ENCODE peak calls at places on chromosomes 7 and 10, in four cellular contexts. Z, E, X and A are unnamed samples.

GRCh38 chr10:122352817-122353525 is 21.5 kb upstream of the PLEKHA1 start:
- DNase-seq in Z (no peak), X (no peak), E (no peak), A (no peak)

GRCh38 chr7:25025218-25025671 is 45.3 kb upstream of the OSBPL3 start:
- DNase-seq in E (no peak), X (no peak), Z (no peak), A (no peak)

GRCh38 chr10:14010827-14011574 is 319.7 kb downstream of the FRMD4A start:
- DNase-seq in E (no peak), Z (no peak), X (no peak), A (no peak)

GRCh38 chr7:37282927-37283326 is 165.7 kb downstream of the ELMO1 start:
- DNase-seq in X (no peak), E (no peak), Z (no peak), A (no peak)

GRCh38 chr7:142939226-142939910 is at the start of gene LLCFC1:
- DNase-seq in Z (no peak), X (peak; percentile 50), E (peak; percentile 30), A (peak; percentile 40)

GRCh38 chr10:85565381-85565780 is 801.2 kb downstream of the GRID1 start:
- DNase-seq in Z (no peak), E (no peak), X (no peak), A (no peak)

GRCh38 chr10:17430647-17431355 is 23.6 kb downstream of the ST8SIA6 start:
- DNase-seq in E (peak; percentile 30), Z (peak; percentile 68), X (peak; percentile 67), A (peak; percentile 83)

GRCh38 chr10:121338206-121338991 is 259.8 kb downstream of the FGFR2 start:
- DNase-seq in Z (no peak), E (no peak), X (no peak), A (no peak)

GRCh38 chr7:96992624-96993452 is 12.5 kb upstream of the DLX6 start:
- DNase-seq in X (no peak), E (no peak), Z (no peak), A (no peak)

GRCh38 chr10:97789770-97790397 is 18.1 kb upstream of the SFRP5 start:
- DNase-seq in E (no peak), X (no peak), Z (no peak), A (no peak)

GRCh38 chr7:95478139-95479037 is 7.4 kb upstream of the ASB4 start:
- DNase-seq in E (no peak), X (no peak), Z (no peak), A (no peak)

GRCh38 chr10:104617831-104618230 is 23.3 kb upstream of the SORCS3 start:
- DNase-seq in Z (no peak), E (no peak), X (no peak), A (no peak)

GRCh38 chr7:120842131-120842621 is 15.8 kb downstream of the TSPAN12 start:
- DNase-seq in X (peak; percentile 33), Z (no peak), E (no peak), A (peak; percentile 43)

GRCh38 chr10:55158643-55159042 is 357.6 kb upstream of the PCDH15 start:
- DNase-seq in X (no peak), Z (no peak), E (no peak), A (no peak)

GRCh38 chr10:48476279-48476982 is 128.4 kb downstream of the ARHGAP22 start:
- DNase-seq in X (peak; percentile 17), Z (no peak), E (no peak), A (no peak)

GRCh38 chr7:19404912-19405329 is 259.7 kb upstream of the FERD3L start:
- DNase-seq in E (peak; percentile 43), Z (peak; percentile 27), X (no peak), A (no peak)

GRCh38 chr7:27134392-27134791 is 3.8 kb upstream of the HOXA4 start:
- DNase-seq in E (no peak), X (no peak), Z (no peak), A (no peak)

GRCh38 chr7:88218836-88219605 is 817 bp downstream of the SRI start:
- DNase-seq in E (no peak), Z (peak; percentile 65), X (peak; percentile 60), A (peak; percentile 54)

GRCh38 chr7:42091461-42092229 is 145.4 kb downstream of the GLI3 start:
- DNase-seq in E (peak; percentile 98), X (peak; percentile 37), Z (peak; percentile 63), A (peak; percentile 72)

GRCh38 chr7:102097601-102098161 is 189.0 kb upstream of the SH2B2 start:
- DNase-seq in E (no peak), Z (peak; percentile 81), X (no peak), A (no peak)

GRCh38 chr7:51376420-51377092 is 59.9 kb upstream of the COBL start:
- DNase-seq in X (no peak), Z (no peak), E (no peak), A (peak; percentile 19)

GRCh38 chr7:28666144-28666543 is 253.8 kb downstream of the CREB5 start:
- DNase-seq in E (no peak), Z (no peak), X (no peak), A (no peak)

GRCh38 chr7:92723205-92723604 is 113.2 kb downstream of the CDK6 start:
- DNase-seq in X (no peak), Z (no peak), E (no peak), A (no peak)

GRCh38 chr7:157253850-157254249 is 83.0 kb upstream of the DNAJB6 start:
- DNase-seq in X (peak; percentile 94), Z (no peak), E (no peak), A (peak; percentile 90)

GRCh38 chr7:159010411-159010810 is 134.3 kb downstream of the VIPR2 start:
- DNase-seq in E (no peak), X (no peak), Z (no peak), A (no peak)

GRCh38 chr10:125103466-125104377 is 56.6 kb downstream of the CTBP2 start:
- DNase-seq in E (no peak), Z (no peak), X (peak; percentile 21), A (no peak)
- H3K4me1 ChIP-seq in E (peaks cover 13% of the 10 kb centered on the region), Z (no peaks in the 10 kb centered on the region), X (peaks cover 36% of the 10 kb centered on the region), A (no peaks in the 10 kb centered on the region)

GRCh38 chr7:30472081-30472770 is 6.4 kb downstream of the NOD1 start:
- DNase-seq in Z (no peak), E (no peak), X (no peak), A (no peak)

GRCh38 chr7:30474485-30474884 is 4.1 kb downstream of the NOD1 start:
- DNase-seq in X (no peak), E (no peak), Z (no peak), A (no peak)

GRCh38 chr7:30472771-30473392 is 5.7 kb downstream of the NOD1 start:
- DNase-seq in E (no peak), X (no peak), Z (no peak), A (no peak)

GRCh38 chr7:30473903-30474302 is 4.7 kb downstream of the NOD1 start:
- DNase-seq in X (no peak), Z (no peak), E (no peak), A (no peak)

DNA sequence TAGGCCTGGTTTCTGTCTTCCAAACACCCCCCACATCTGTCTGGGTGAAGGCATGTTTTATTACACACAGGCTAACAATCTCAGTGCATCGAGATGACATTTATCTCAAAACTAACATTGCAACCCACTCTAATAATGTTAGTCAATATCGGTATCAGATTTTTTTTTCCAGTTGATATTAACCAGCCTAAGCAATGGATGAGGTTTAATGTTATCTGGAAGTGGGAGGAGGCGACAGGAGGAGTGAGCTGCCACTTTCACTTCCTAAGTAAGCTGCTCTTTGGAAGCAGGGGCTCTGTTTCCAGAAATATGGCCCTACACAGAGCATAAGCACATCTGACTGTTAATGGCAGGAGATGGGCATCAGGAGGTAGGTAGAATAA is 5.2 kb downstream of the NOD1 start:
- DNase-seq in Z (no peak), X (no peak), E (no peak), A (no peak)
- H3K4me1 ChIP-seq in Z (peaks cover 24% of the 10 kb centered on the region), X (peaks cover 65% of the 10 kb centered on the region), E (peaks cover 9% of the 10 kb centered on the region), A (no peaks in the 10 kb centered on the region)

DNA sequence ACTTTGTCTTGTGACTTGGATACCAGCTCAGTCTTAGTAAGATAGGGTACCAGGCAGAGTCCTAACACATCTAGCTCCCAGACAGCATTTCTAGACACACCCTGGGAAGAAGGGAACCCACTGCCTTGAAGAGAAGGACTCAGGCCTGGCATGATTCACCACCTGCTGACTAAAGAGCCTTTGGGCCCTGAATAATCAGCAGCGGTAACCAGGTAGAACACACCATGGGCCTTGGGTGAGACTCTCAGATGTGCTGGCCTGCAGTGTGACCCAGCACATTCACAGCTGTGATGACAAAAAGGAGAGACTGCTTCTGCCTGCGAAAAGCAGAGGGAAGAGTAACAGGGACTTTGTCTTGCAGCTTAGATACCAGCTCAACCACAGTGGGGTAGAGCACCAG is 10.4 kb upstream of the TNKS2 start:
- DNase-seq in Z (no peak), X (no peak), E (no peak), A (no peak)
- H3K4me1 ChIP-seq in Z (no peaks in the 10 kb centered on the region), X (peaks cover 9% of the 10 kb centered on the region), E (no peaks in the 10 kb centered on the region), A (no peaks in the 10 kb centered on the region)

DNA sequence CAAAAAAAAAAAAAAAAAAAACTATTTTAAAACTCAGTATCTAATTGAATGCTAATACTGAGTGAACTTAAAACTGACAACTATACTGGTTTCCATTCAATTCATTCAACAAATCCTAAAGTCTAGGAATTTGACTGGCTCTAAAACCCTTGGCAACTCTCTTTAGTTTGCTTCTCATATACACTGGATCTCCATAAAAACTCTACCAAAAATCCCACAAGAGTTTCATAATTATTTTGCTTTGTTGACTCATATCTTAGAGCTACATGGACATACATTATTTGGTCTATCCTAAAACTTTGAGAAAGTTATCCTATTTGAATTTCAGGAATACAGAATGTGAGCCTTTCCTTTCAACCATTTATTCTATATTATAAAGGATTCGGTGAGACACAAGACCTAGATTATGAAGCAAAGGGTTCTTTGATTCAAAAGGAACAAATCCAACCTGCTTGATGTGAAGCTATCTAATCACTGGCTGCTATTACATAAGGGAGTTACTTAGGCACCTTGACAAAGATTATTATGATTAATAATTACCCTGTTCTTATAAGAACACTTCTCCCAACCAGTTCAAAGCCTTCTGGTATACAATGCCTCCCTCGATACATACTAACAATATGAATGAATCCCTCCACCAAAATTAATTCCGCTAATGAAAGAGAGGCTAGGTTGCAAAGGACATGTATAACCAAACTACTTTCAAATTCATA is 15.8 kb upstream of the KMT2E start:
- DNase-seq in Z (no peak), X (no peak), E (no peak), A (no peak)
- H3K4me1 ChIP-seq in Z (no peaks in the 10 kb centered on the region), X (peaks cover 91% of the 10 kb centered on the region), E (peaks cover 5% of the 10 kb centered on the region), A (peaks cover 9% of the 10 kb centered on the region)

GRCh38 chr7:105638324-105638723 is 57.0 kb upstream of the EFCAB10 start:
- DNase-seq in E (no peak), X (no peak), Z (no peak), A (no peak)
- H3K4me1 ChIP-seq in E (peaks cover 10% of the 10 kb centered on the region), X (peaks cover 11% of the 10 kb centered on the region), Z (no peaks in the 10 kb centered on the region), A (peaks cover 7% of the 10 kb centered on the region)

DNA sequence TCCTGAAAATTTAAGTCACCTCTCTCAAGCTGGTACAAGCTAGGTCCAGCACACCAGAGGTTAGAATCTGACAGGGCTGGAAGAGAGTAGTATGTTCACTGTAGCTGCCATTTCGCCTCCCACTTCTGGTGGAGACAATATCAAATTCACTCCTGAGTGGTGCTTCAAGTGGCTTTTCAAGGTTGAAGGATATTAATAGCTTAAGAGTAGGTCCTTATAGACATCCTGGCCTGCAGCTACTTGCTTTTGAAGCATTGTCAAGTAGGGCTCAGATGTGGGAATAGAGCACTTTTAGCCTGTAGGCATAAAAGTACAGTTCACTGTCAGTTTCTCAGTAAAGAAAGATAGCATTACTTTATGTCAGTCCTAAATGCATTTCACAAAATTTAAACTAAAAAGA is 270.5 kb upstream of the PLPP4 start:
- DNase-seq in E (no peak), X (no peak), Z (no peak), A (no peak)
- H3K4me1 ChIP-seq in E (no peaks in the 10 kb centered on the region), X (no peaks in the 10 kb centered on the region), Z (no peaks in the 10 kb centered on the region), A (no peaks in the 10 kb centered on the region)